ENCODE peak calls at places on chromosomes 13 and 19, in nine cellular contexts. M is naive thymus-derived CD4-positive, alpha-beta T cell; N is PC-9; X is cardiac muscle cell; E is breast epithelium; D is CD4-positive, CD25-positive, alpha-beta regulatory T cell; R is heart left ventricle; O is tibial nerve; T is IMR-90. C is an unnamed sample.

GRCh38 chr13:78604782-78605611 is 1.6 kb upstream of the POU4F1 start:
- DNase-seq in T (peak; percentile 8), N (no peak), O (no peak), D (no peak), R (no peak), M (no peak), E (no peak), X (no peak), C (no peak)

GRCh38 chr13:108494991-108495661 is 134.3 kb upstream of the MYO16 start:
- DNase-seq in E (no peak), N (no peak), M (no peak), X (no peak), O (no peak), D (no peak), R (no peak), T (no peak), C (no peak)

GRCh38 chr13:30466841-30467252 is 1.1 kb upstream of the HMGB1 start:
- DNase-seq in E (no peak), M (no peak), R (no peak), N (no peak), T (peak; percentile 20), X (no peak), O (no peak), D (no peak), C (no peak)

GRCh38 chr13:89267734-89268133 is 1596.6 kb downstream of the SLITRK5 start:
- DNase-seq in D (no peak), O (no peak), E (no peak), T (no peak), X (no peak), M (no peak), R (no peak), N (no peak), C (no peak)

GRCh38 chr13:38636756-38637155 is 50.1 kb upstream of the FREM2 start:
- DNase-seq in N (peak; percentile 42), X (no peak), O (no peak), D (no peak), E (no peak), M (no peak), T (no peak), R (no peak), C (no peak)

GRCh38 chr19:20179946-20180345 is 12.9 kb downstream of the ZNF486 start:
- DNase-seq in T (no peak), E (no peak), X (no peak), R (no peak), M (no peak), N (no peak), D (no peak), O (no peak), C (no peak)

GRCh38 chr13:27921421-27921960 is 1.7 kb downstream of the PDX1 start:
- DNase-seq in O (no peak), R (no peak), N (no peak), M (no peak), E (no peak), T (no peak), D (no peak), X (no peak), C (no peak)

GRCh38 chr13:79225487-79226232 is 180.4 kb downstream of the RBM26 start:
- DNase-seq in X (no peak), M (no peak), N (no peak), R (no peak), E (no peak), T (no peak), D (no peak), O (no peak), C (no peak)

GRCh38 chr13:62875118-62875640 is 1459.5 kb upstream of the PCDH20 start:
- DNase-seq in R (no peak), D (no peak), N (no peak), E (no peak), M (no peak), T (no peak), X (no peak), O (no peak), C (no peak)

GRCh38 chr13:105465251-105465650 is 1070.2 kb downstream of the EFNB2 start:
- DNase-seq in R (no peak), E (no peak), D (no peak), X (no peak), N (no peak), O (no peak), M (no peak), T (no peak), C (no peak)

GRCh38 chr19:38516802-38517201 is 83.3 kb downstream of the RYR1 start:
- DNase-seq in E (no peak), T (no peak), X (no peak), R (no peak), N (no peak), D (no peak), M (no peak), O (no peak), C (no peak)

GRCh38 chr19:10421981-10422461 is 1.7 kb downstream of the PDE4A start:
- DNase-seq in T (no peak), E (no peak), N (no peak), D (no peak), O (no peak), M (no peak), R (no peak), X (no peak), C (no peak)

GRCh38 chr19:10422846-10423245 is 2.5 kb downstream of the PDE4A start:
- DNase-seq in N (no peak), M (no peak), D (no peak), T (no peak), X (no peak), R (no peak), O (no peak), E (no peak), C (no peak)

GRCh38 chr19:10427169-10427568 is 6.8 kb downstream of the PDE4A start:
- DNase-seq in X (no peak), D (no peak), T (no peak), O (no peak), R (no peak), N (no peak), M (no peak), E (no peak), C (no peak)

GRCh38 chr19:10421240-10421948 is 1.1 kb downstream of the PDE4A start:
- DNase-seq in X (no peak), D (no peak), O (no peak), N (no peak), T (no peak), M (no peak), E (no peak), R (no peak), C (no peak)

DNA sequence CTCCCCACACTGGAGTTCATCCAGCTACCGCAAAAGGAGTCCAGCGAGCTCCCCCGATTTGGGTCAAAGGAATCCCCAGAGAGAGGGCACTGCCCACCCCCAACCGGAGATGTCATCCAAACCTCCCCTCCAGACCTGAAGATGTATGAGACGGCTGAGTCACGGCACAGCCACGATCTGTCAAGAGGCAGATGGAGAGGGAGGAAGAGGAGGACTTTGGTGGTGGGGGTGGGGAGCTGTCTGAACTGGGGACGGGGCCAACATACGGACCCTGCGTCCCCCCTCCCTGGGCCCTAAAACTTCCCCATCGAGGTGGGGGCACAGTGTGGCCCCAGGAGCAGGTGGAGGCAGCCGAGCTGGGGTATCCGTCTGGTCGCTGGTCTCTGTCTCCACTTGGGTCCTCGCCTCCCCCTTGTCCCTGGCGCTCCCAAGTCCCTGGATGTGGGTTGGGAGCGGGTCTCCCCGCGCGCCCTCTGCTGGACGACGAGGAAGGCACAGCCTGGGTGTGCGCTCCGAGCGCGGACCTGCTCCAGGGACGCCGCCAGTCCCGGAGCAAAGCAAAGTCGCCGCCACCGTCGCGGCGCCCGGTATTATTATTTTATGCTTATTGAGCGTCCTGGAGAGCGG is 3.8 kb downstream of the PDE4A start:
- DNase-seq in X (peak; percentile 84), D (peak; percentile 61), E (peak; percentile 55), T (peak; percentile 68), R (peak; percentile 79), N (peak; percentile 70), M (peak; percentile 73), O (peak; percentile 75), C (peak; percentile 93)
- H3K4me1 ChIP-seq in X (peaks cover 6% of the 10 kb centered on the region), D (peaks cover 78% of the 10 kb centered on the region), E (peaks cover 17% of the 10 kb centered on the region), T (peaks cover 9% of the 10 kb centered on the region), R (peaks cover 34% of the 10 kb centered on the region), N (peaks cover 25% of the 10 kb centered on the region), M (peaks cover 37% of the 10 kb centered on the region), O (peaks cover 43% of the 10 kb centered on the region), C (peaks cover 4% of the 10 kb centered on the region)

DNA sequence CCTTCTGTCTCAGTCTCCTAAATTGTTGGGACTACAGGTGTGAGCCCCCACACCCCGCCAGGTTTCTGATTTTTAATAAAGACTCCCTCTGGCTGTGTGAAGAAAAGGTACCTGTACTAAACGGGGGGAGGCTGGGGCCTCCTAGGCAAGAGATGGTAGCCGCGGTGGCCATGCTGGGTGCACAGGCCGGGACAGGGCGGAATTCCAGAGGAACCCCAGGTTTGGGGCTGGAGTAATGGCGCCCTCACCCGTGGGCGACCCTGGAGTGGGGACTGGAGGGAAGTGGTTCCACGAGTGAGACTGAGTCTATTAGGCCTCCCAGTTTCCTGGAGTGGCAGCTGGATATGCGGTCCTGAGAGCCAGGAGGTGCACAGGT is 1.6 kb upstream of the CBARP start:
- DNase-seq in D (no peak), E (no peak), N (no peak), M (no peak), T (no peak), X (no peak), R (no peak), O (no peak), C (no peak)
- H3K27ac ChIP-seq in D (peak overlapping the region; percentile 61), E (peak overlapping the region; percentile 97), N (no peak overlapping the region), M (peak overlapping the region; percentile 73), T (peak overlapping the region; percentile 65), X (no peak overlapping the region), R (peak overlapping the region; percentile 100), O (peak overlapping the region; percentile 97), C (peak overlapping the region; percentile 52)

GRCh38 chr13:33276581-33276980 is 9.0 kb downstream of the STARD13 start:
- DNase-seq in O (no peak), X (no peak), T (no peak), N (no peak), R (no peak), D (no peak), E (no peak), M (no peak), C (no peak)
- H3K4me1 ChIP-seq in O (peaks cover 20% of the 10 kb centered on the region), X (peaks cover 13% of the 10 kb centered on the region), T (peaks cover 25% of the 10 kb centered on the region), N (peaks cover 38% of the 10 kb centered on the region), R (peaks cover 70% of the 10 kb centered on the region), D (no peaks in the 10 kb centered on the region), E (peaks cover 3% of the 10 kb centered on the region), M (no peaks in the 10 kb centered on the region), C (peaks cover 14% of the 10 kb centered on the region)

GRCh38 chr19:18637644-18638630 is 1.1 kb downstream of the KLHL26 start:
- DNase-seq in D (no peak), N (peak; percentile 54), O (no peak), M (no peak), E (peak; percentile 57), T (no peak), X (no peak), R (no peak), C (no peak)

GRCh38 chr19:18634612-18635290 is 2.1 kb upstream of the KLHL26 start:
- DNase-seq in R (no peak), E (no peak), D (no peak), M (peak; percentile 24), O (no peak), X (no peak), T (peak; percentile 37), N (no peak), C (no peak)

GRCh38 chr19:18635831-18636182 is 1.0 kb upstream of the KLHL26 start:
- DNase-seq in O (no peak), E (no peak), X (no peak), R (no peak), M (no peak), D (no peak), T (no peak), N (no peak), C (no peak)

GRCh38 chr19:18636969-18637629 is at the start of gene KLHL26:
- DNase-seq in T (no peak), D (no peak), E (no peak), N (no peak), M (peak; percentile 10), X (no peak), R (no peak), O (no peak), C (no peak)

GRCh38 chr19:18636183-18636968 is 452 bp upstream of the KLHL26 start:
- DNase-seq in M (peak; percentile 99), N (peak; percentile 91), X (peak; percentile 98), T (peak; percentile 93), D (peak; percentile 98), E (peak; percentile 97), R (peak; percentile 97), O (peak; percentile 99), C (peak; percentile 100)
- H3K27ac ChIP-seq in M (peak overlapping the region; percentile 88), N (no peak overlapping the region), X (no peak overlapping the region), T (peak overlapping the region; percentile 21), D (peak overlapping the region; percentile 83), E (peak overlapping the region; percentile 84), R (peak overlapping the region; percentile 83), O (peak overlapping the region; percentile 89), C (peak overlapping the region; percentile 0)